ENCODE peak calls at places on chromosomes 13 and 19, in seven cellular contexts. B is SK-N-SH, F is HCT116, E is H1, X is GM23338, W is stomach, L is esophagus muscularis mucosa. S is an unnamed sample. For H3K4me1, the result is how much of the 10 kb centered on the place peaks cover.

GRCh38 chr19:38922482-38922881 is 8.1 kb downstream of the SARS2 start:
- DNase-seq in F (no peak), L (no peak), B (no peak), W (no peak), E (no peak), X (no peak), S (no peak)

GRCh38 chr19:45457776-45458175 is 10.0 kb upstream of the FOSB start:
- DNase-seq in X (no peak), L (no peak), E (no peak), F (no peak), B (no peak), W (no peak), S (no peak)

GRCh38 chr19:37362733-37363132 is 8.2 kb upstream of the ZNF527 start:
- DNase-seq in X (peak), F (no peak), B (peak), E (peak), L (no peak), W (no peak), S (no peak)

GRCh38 chr13:106533101-106533939 is 2.1 kb downstream of the EFNB2 start:
- DNase-seq in B (peak), X (peak), W (peak), E (no peak), F (no peak), L (no peak), S (no peak)

GRCh38 chr19:4229179-4229931 is at the start of gene EBI3:
- DNase-seq in E (no peak), L (no peak), X (peak), W (no peak), F (no peak), B (no peak), S (no peak)

GRCh38 chr13:42971670-42972355 is 20.2 kb downstream of the EPSTI1 start:
- DNase-seq in E (no peak), X (no peak), W (no peak), L (peak), B (no peak), F (no peak), S (no peak)

GRCh38 chr19:4911786-4912672 is 2.7 kb downstream of the UHRF1 start:
- DNase-seq in L (no peak), F (peak), W (peak), X (peak), B (peak), E (peak), S (no peak)

GRCh38 chr13:113110048-113110851 is 4.7 kb downstream of the F7 start:
- DNase-seq in B (peak), E (no peak), W (no peak), L (no peak), F (no peak), X (peak), S (no peak)

GRCh38 chr13:51646041-51646670 is 61.9 kb downstream of the WDFY2 start:
- DNase-seq in L (no peak), E (peak), X (peak), F (no peak), W (no peak), B (no peak), S (no peak)

GRCh38 chr19:29014857-29015436 is 198.0 kb downstream of the UQCRFS1 start:
- DNase-seq in F (no peak), L (no peak), X (peak), W (no peak), B (no peak), E (no peak), S (no peak)

GRCh38 chr19:43711751-43712355 is 4.0 kb upstream of the IRGC start:
- DNase-seq in F (no peak), X (no peak), B (no peak), L (no peak), W (no peak), E (no peak), S (no peak)

GRCh38 chr13:63864171-63864902 is 2448.7 kb upstream of the PCDH20 start:
- DNase-seq in L (no peak), B (no peak), F (no peak), W (no peak), E (no peak), X (peak), S (no peak)

GRCh38 chr13:99217461-99218101 is 16.9 kb downstream of the UBAC2 start:
- DNase-seq in X (no peak), E (no peak), F (no peak), L (peak), W (no peak), B (no peak), S (no peak)

GRCh38 chr19:47228168-47228936 is 2.6 kb downstream of the BBC3 start:
- DNase-seq in X (peak), F (no peak), B (peak), W (peak), E (no peak), L (no peak), S (no peak)
- TF ChIP-seq POLR2AphosphoS5 in X (no peak), F (no peak), B (no peak), W (no peak), E (no peak), L (no peak), S (peak)

DNA sequence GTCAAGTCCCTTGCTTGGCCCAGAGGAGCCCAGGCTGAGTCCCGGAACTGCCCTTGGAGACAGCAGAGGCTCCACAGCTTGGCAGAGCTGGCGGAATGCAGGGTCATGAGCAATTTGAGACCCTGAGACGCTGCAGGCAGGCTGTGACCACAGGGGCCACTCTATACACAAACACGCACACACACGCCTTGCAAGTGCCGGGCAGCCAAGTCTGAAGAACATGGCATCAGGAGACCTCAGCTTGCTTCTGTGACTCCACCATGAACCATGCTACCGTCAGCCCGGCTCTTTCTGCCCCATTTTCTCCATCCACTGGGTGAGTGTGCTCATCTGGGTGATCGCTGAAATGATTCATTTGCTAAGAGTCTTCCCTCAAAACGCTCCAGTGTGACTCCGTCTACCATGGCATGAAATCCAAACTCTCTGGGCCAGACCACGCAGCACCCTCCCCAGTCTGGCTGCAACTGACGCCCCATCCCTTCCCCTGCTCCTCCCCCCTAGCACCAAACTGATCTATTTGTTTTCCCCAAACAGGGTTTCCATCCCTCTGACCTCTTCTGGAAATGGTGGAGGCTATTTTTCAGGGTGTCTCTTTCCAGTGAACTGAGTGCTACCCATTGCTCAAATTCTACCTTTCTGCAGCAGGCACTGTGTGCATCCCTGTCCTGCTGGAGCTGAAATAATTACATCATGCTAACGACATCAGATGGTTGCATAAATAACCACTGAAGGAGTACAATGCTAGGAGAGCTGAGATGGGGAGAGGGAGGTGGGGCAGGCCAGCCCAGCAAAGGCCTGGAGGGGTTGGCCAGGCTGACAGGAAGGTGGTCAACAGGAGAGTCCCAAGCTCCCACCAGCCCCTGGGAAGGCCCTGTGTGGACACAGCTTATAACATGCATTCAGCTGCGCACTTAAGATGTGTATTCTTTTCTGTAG is 3.1 kb downstream of the CARS2 start:
- DNase-seq in X (no peak), F (no peak), W (no peak), E (no peak), B (peak), L (no peak), S (no peak)
- H3K4me1 ChIP-seq in X (under half), F (under half), W (half or more), E (under half), B (under half), L (under half), S (under half)

DNA sequence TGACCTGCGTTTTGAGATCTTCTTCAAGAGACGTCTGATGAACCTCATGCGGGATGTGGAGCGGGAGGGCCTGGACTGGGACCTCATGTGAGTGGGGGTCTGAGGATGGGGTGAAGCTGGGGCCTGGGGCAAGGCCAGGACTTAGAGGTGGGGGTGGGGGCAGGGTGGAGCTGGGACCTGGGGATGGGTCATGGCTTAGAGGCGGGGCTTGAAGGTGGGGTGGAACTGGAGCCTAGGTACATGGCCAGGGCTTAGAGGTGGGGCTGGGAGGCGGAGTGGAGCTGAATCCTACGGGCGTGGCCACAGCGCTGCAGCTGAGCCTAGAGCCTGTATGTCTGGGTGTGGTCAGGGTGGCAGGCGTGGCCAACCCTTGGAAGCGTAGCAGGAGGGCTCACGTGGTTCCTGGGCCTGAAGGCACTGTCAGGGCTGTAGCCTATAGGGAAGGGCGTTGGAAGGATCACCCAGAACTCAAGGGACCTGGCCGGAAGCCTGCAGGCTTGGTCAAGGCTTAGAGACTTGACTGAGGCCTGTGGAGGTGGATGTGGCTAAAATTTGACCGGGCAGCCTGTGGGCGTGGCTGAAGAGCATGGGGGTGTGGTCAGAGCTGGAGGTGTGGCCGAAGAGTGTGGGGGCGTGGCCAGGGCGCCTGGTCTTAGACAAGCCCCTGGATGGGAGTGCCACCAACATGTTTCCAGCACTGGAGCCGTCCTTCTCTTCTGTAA is 24.2 kb downstream of the COLGALT1 start:
- DNase-seq in L (no peak), F (peak), B (peak), X (peak), E (peak), W (no peak), S (no peak)
- H3K4me3 ChIP-seq in L (no peak), F (no peak), B (no peak), X (peak), E (peak), W (no peak), S (no peak)

GRCh38 chr13:111008351-111008750 is 93.5 kb upstream of the ANKRD10 start:
- DNase-seq in F (no peak), X (no peak), W (no peak), L (no peak), E (no peak), B (no peak), S (no peak)

GRCh38 chr13:111005808-111006494 is 91.1 kb upstream of the ANKRD10 start:
- DNase-seq in E (no peak), X (no peak), B (no peak), W (peak), F (no peak), L (no peak), S (no peak)

GRCh38 chr13:111007209-111007608 is 92.3 kb upstream of the ANKRD10 start:
- DNase-seq in L (no peak), W (no peak), F (no peak), E (no peak), B (no peak), X (no peak), S (no peak)

GRCh38 chr13:111005364-111005763 is 90.5 kb upstream of the ANKRD10 start:
- DNase-seq in E (no peak), B (no peak), X (no peak), W (no peak), F (peak), L (no peak), S (no peak)

GRCh38 chr13:111006508-111007031 is 91.7 kb upstream of the ANKRD10 start:
- DNase-seq in W (no peak), E (no peak), X (peak), F (no peak), L (no peak), B (no peak), S (no peak)
- TF ChIP-seq POLR2AphosphoS5 in W (no peak), E (no peak), X (no peak), F (peak), L (peak), B (no peak), S (peak)

GRCh38 chr19:18226956-18227780 is 930 bp upstream of the PDE4C start:
- DNase-seq in B (no peak), E (no peak), X (no peak), W (no peak), L (no peak), F (no peak), S (no peak)

GRCh38 chr19:18225355-18225701 is 910 bp downstream of the PDE4C start:
- DNase-seq in E (no peak), B (no peak), F (no peak), X (no peak), L (no peak), W (no peak), S (no peak)

GRCh38 chr19:18223860-18224524 is 2.2 kb downstream of the PDE4C start:
- DNase-seq in F (peak), E (no peak), L (no peak), W (no peak), B (peak), X (peak), S (no peak)

GRCh38 chr19:18224525-18225354 is 1.5 kb downstream of the PDE4C start:
- DNase-seq in B (peak), F (peak), L (peak), X (peak), W (peak), E (peak), S (no peak)

DNA sequence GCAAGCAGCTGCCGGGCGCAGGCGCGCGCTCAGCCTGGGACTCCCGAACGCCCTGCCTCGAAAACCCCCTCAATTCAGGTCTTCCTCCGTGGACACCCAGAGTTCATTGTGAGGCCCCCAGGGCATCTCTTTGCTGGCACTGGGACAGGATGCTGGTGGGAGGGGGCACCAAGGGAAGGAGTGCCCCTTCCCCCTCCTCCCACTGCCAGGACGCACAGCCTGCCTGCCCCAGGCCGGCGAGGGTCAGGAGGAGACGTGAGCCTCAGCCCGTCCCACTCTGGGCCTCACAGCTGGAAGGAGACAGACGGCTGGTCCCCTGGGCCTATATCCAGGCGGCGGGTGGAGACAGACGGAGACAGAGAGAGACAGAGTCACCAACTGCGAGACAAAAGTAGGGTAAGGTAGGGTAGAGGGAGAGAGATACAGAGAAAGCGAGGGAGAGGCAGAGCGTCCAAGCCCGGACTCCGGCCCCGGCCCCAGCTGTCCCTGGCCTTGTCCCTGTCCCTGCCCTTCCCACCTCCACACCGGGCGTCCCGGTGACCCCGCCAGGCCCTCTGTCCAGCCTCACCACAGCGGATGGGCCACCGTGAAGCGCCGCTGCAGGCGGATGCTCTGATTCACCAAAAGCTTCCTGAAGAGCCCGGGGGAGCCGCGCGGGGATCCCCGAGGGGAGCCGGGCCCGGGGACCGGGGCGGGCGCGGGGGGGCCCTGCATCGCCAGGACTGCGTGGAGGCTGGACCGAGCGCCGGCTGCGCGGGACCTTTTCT is at the start of gene PDE4C:
- DNase-seq in W (no peak), F (no peak), E (no peak), X (peak), B (peak), L (no peak), S (no peak)
- H3K4me1 ChIP-seq in W (under half), F (under half), E (under half), X (under half), B (under half), L (under half), S (under half)

GRCh38 chr13:110138700-110139036 is 168.3 kb downstream of the COL4A1 start:
- DNase-seq in B (peak), X (no peak), E (no peak), L (peak), F (no peak), W (no peak), S (no peak)
- H3K4me3 ChIP-seq in B (peak), X (peak), E (peak), L (peak), F (peak), W (peak), S (peak)

DNA sequence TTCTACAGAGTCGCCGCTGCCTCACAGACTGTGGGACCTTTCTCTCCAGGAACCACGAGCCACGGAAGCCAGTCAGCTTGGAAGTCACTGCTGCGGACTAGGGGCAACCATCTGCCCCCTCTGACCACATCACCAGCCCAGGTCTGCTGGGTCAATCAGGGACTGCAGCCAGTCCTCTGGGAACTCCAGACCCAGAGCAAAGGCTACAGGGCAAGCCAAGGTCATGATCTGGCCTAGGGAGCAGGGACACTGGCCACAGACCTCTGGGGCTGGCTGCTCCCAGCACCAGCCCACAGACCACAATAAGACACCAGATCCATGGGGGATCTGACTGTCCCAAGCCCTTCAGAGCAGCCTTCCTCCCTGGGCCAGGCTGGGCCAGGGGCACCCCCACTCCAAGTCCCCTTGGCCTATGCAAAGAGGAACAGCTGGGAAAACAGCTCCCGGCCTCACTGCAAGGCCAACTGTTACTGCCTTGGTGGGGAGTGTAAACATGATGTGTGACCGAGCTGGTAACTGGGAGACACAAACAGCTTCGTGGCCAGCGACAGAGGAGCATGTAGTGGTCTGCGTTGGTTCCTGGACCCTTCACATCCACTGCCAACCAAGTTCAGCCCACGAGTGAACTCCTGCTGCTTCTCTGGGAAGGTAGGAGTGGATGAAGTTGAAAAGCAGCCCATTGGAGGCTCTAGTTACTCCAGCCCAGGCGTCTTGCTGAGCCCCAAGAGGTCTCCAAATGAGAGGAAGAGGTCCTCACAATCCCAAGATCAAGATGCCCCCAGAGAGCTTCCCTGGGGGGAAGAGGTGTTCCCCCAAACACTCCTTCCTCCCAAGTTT is 1.5 kb downstream of the AKT2 start:
- DNase-seq in X (no peak), E (no peak), W (no peak), B (peak), L (no peak), F (no peak), S (no peak)
- TF ChIP-seq POLR2AphosphoS5 in X (no peak), E (no peak), W (no peak), B (no peak), L (no peak), F (no peak), S (no peak)

GRCh38 chr13:21058361-21058760 is 3.0 kb downstream of the LATS2 start:
- DNase-seq in B (no peak), E (no peak), F (no peak), W (no peak), L (no peak), X (peak), S (no peak)
- H3K4me1 ChIP-seq in B (under half), E (under half), F (under half), W (half or more), L (half or more), X (under half), S (half or more)

GRCh38 chr13:111066544-111066943 is 48.6 kb upstream of the ARHGEF7 start:
- DNase-seq in X (peak), B (peak), W (no peak), L (peak), F (no peak), E (no peak), S (peak)
- H3K4me3 ChIP-seq in X (peak), B (no peak), W (peak), L (no peak), F (no peak), E (no peak), S (no peak)

GRCh38 chr13:36154567-36155231 is 23.5 kb upstream of the DCLK1 start:
- DNase-seq in E (no peak), W (no peak), F (no peak), L (no peak), X (peak), B (peak), S (no peak)

GRCh38 chr13:36163303-36163702 is 32.1 kb upstream of the DCLK1 start:
- DNase-seq in B (no peak), F (no peak), E (no peak), X (no peak), L (peak), W (no peak), S (no peak)

GRCh38 chr13:36160297-36160696 is 29.1 kb upstream of the DCLK1 start:
- DNase-seq in B (no peak), X (no peak), F (no peak), L (no peak), E (no peak), W (no peak), S (no peak)

GRCh38 chr13:36158606-36159005 is 27.4 kb upstream of the DCLK1 start:
- DNase-seq in F (no peak), X (no peak), L (no peak), W (no peak), E (no peak), B (no peak), S (no peak)

DNA sequence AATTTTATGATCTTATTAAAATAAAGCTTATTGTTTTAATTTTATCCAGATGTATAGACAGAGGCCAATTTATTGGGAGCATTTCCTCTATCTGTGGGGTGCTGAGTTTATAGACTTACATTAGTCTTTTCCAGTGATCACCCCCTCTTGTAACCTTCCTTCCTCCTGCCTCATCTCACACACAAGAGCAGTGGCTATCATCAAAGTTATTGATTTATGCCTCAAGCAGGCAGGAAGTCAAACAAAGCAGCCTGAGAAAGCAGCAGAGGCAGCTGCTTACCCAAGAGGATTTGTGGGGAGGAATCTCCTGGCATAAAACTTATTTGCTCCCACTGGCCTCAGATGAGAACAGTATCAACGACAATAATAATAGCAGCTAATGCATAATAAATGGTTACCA is 26.3 kb upstream of the DCLK1 start:
- DNase-seq in F (no peak), X (no peak), L (no peak), B (no peak), W (no peak), E (no peak), S (no peak)
- TF ChIP-seq POLR2AphosphoS5 in F (no peak), X (no peak), L (no peak), B (no peak), W (no peak), E (no peak), S (no peak)